ENCODE peak calls at places on chromosomes 11 and 22, in eight cellular contexts. K is suprapubic skin; M is CD8-positive, alpha-beta T cell; Y is uterus; D is dorsolateral prefrontal cortex; Z is lung; R is sigmoid colon; U is CD8-positive, alpha-beta memory T cell. I is an unnamed sample.

GRCh38 chr22:20408891-20409290 is 14.9 kb downstream of the ZNF74 start:
- DNase-seq in K (no peak), M (no peak), Y (peak), D (no peak), Z (no peak), R (peak), U (no peak), I (no peak)

GRCh38 chr11:134499990-134500389 is 87.9 kb upstream of the B3GAT1 start:
- DNase-seq in K (peak), M (no peak), Y (no peak), D (no peak), Z (no peak), R (peak), U (no peak), I (no peak)

GRCh38 chr11:124893781-124894401 is 3.8 kb downstream of the ROBO4 start:
- DNase-seq in K (no peak), M (no peak), Y (no peak), D (no peak), Z (no peak), R (peak), U (no peak), I (no peak)

GRCh38 chr22:41531736-41532477 is 12.4 kb downstream of the POLR3H start:
- DNase-seq in K (no peak), M (no peak), Y (no peak), D (no peak), Z (no peak), R (no peak), U (no peak), I (no peak)

GRCh38 chr11:100445231-100445735 is 241.8 kb upstream of the ARHGAP42 start:
- DNase-seq in K (no peak), M (no peak), Y (no peak), D (peak), Z (no peak), R (no peak), U (no peak), I (peak)

GRCh38 chr11:34466802-34467488 is 28.2 kb downstream of the CAT start:
- DNase-seq in K (no peak), M (no peak), Y (no peak), D (no peak), Z (no peak), R (no peak), U (no peak), I (no peak)

GRCh38 chr11:124481365-124482323 is 36.1 kb upstream of the OR8B8 start:
- DNase-seq in K (no peak), M (no peak), Y (no peak), D (no peak), Z (no peak), R (no peak), U (no peak), I (no peak)

GRCh38 chr11:93753241-93753640 is 11.8 kb downstream of the C11orf54 start:
- DNase-seq in K (no peak), M (no peak), Y (no peak), D (no peak), Z (no peak), R (no peak), U (no peak), I (no peak)

GRCh38 chr22:43897751-43898261 is 6.0 kb upstream of the PNPLA5 start:
- DNase-seq in K (no peak), M (no peak), Y (no peak), D (no peak), Z (no peak), R (no peak), U (no peak), I (no peak)

GRCh38 chr22:42344391-42344861 is 74.0 kb upstream of the TCF20 start:
- DNase-seq in K (no peak), M (no peak), Y (peak), D (peak), Z (no peak), R (peak), U (no peak), I (peak)

GRCh38 chr11:2870955-2871720 is 14.4 kb downstream of the CDKN1C start:
- DNase-seq in K (no peak), M (no peak), Y (no peak), D (no peak), Z (no peak), R (no peak), U (no peak), I (no peak)

GRCh38 chr11:78057462-78058055 is 6.1 kb upstream of the THRSP start:
- DNase-seq in K (no peak), M (no peak), Y (no peak), D (no peak), Z (no peak), R (no peak), U (no peak), I (no peak)

GRCh38 chr11:73931951-73932350 is 18.9 kb upstream of the DNAJB13 start:
- DNase-seq in K (no peak), M (no peak), Y (no peak), D (no peak), Z (no peak), R (no peak), U (no peak), I (no peak)

GRCh38 chr11:126432065-126432461 is 76.6 kb downstream of the ST3GAL4 start:
- DNase-seq in K (no peak), M (no peak), Y (no peak), D (no peak), Z (no peak), R (no peak), U (no peak), I (no peak)
- H3K27ac ChIP-seq in K (peak), M (no peak), Y (peak), D (no peak), Z (peak), R (peak), U (no peak), I (no peak)

GRCh38 chr22:29798801-29799200 is 31.6 kb downstream of the UQCR10 start:
- DNase-seq in K (no peak), M (no peak), Y (no peak), D (no peak), Z (no peak), R (no peak), U (no peak), I (no peak)
- H3K27ac ChIP-seq in K (peak), M (no peak), Y (peak), D (peak), Z (no peak), R (peak), U (peak), I (peak)

GRCh38 chr22:31241936-31242335 is 29.8 kb downstream of the LIMK2 start:
- DNase-seq in K (no peak), M (no peak), Y (no peak), D (no peak), Z (no peak), R (no peak), U (no peak), I (no peak)
- H3K27ac ChIP-seq in K (no peak), M (no peak), Y (no peak), D (no peak), Z (no peak), R (no peak), U (no peak), I (no peak)

GRCh38 chr11:26078217-26078821 is 253.6 kb upstream of the ANO3 start:
- DNase-seq in K (no peak), M (no peak), Y (no peak), D (no peak), Z (no peak), R (no peak), U (no peak), I (no peak)
- H3K27ac ChIP-seq in K (no peak), M (no peak), Y (no peak), D (no peak), Z (no peak), R (no peak), U (no peak), I (no peak)

DNA sequence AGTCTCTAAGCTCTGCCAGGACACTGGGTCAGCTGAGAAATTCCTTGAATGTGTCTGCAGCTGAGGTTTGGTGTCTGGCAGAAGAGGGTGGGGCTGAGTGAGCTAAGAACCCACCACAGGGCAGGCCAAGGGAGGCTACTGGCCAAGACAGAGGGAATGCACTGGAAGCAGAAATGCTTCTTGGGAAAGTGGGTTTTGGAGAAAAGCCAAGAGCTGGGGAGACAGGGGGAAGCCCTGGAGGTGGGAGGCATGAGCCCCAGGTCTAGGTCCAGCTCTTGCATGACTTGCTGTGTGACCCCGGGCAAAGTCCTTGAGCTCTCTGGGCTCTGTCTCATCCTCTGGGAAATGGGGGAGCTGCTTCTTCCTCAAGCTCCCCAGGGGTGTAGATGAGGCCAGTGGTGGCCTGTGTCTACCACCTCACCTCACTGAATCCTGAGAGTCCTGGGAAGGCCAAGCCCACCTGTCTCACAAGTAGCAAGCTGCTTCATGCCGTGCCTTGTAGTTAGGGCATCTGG is 2.3 kb downstream of the MMP11 start:
- DNase-seq in K (no peak), M (no peak), Y (no peak), D (no peak), Z (no peak), R (no peak), U (no peak), I (no peak)
- H3K27ac ChIP-seq in K (no peak), M (no peak), Y (no peak), D (no peak), Z (no peak), R (peak), U (no peak), I (no peak)

DNA sequence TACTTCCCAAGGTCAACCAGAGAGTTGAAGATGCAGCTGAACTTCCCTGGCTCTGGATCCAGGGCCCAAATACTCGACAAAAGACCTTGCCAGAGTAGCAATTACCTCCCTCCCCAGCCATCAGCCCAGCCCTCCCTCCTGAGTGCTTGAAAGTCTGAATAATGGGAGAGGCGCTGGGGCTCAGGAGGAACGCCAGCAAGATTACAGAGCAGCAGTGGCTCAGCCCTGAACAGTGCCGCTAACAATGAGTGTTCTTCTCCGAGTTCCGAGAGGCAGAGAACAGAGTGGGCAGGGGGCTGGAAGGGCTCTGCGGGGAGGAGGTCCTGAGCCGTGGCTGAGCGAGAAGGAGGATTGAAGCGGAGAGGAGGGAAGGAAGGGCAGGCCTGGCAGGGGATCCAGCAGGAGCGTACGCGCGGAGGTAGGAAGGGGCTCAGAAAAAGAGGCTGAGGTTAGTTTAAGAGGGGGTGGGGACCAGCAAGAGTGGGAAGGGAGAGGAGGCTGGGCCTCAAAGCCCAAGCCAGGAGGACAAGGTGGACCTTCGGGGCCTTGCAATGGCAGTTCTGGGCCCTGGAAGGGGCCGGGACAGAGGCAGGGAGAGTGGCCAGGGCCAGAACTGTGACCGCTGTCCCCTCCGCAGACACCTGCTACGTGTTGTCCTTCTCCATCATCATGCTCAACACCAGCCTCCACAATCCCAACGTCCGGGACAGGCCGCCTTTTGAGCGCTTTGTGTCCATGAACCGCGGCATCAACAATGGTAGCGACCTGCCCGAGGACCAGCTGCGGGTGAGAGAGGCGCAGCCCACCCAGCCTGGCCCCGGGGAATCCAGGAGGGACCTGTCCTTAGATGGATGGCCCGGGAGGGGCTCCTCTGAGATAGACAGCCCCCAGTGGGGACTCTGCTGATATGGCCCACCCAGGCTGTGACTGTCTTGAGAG is 20.6 kb downstream of the CYTH4 start:
- DNase-seq in K (no peak), M (no peak), Y (no peak), D (no peak), Z (no peak), R (no peak), U (no peak), I (no peak)
- H3K27ac ChIP-seq in K (no peak), M (no peak), Y (no peak), D (no peak), Z (no peak), R (no peak), U (no peak), I (no peak)

DNA sequence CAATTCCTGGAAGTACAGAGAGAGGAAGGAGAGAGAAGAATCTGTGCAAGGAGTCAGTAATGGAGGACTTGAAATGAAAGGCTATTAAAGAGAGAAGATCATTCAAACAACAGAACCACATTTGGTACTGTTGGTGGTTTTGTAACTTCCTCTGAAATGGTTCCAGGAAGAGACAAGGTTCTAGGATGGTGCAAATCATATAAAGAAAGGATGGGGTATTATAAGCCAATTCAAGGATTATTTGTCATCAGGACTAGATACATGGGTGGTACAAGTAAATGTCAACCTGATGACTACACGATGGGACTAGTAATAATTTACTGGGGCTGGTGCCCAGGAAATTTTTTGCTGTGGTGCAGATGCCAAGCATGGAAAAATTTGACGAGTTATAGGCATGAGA is 28.9 kb upstream of the TMA7B start:
- DNase-seq in K (no peak), M (no peak), Y (no peak), D (no peak), Z (no peak), R (no peak), U (no peak), I (no peak)
- H3K27ac ChIP-seq in K (no peak), M (no peak), Y (no peak), D (no peak), Z (no peak), R (no peak), U (no peak), I (no peak)

DNA sequence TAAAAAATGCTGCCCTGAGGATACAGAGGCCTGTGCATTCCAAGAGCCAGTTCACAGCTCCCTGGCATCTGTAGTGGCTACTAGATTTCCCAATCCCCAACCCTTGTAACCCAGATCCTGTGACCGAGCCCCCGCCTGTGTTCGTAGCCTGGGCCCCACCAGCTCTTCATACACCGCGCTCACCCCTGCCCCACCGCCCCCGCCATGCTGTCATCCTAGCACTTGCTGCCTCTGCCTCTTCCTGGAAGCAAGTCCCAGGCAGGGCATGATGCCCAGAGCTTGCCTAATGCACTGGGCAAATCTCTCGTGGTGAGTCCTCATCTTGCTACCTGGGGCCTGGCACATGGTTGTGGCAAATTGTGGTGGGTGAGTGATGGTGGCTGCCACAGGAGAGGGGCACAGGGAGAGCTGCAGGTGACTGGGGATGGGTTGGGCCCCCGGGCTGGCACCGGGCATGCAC is 7.1 kb downstream of the MGAT3 start:
- DNase-seq in K (no peak), M (no peak), Y (no peak), D (peak), Z (peak), R (no peak), U (no peak), I (peak)
- H3K27ac ChIP-seq in K (peak), M (no peak), Y (no peak), D (peak), Z (no peak), R (no peak), U (no peak), I (peak)